ENCODE peak calls at places on chromosomes 13 and 19, in ten cellular contexts. V is activated gamma-delta T cell treated with anti-CD3 and anti-CD28 coated beads, Interleukin-2, amount 50 U/mL, for 16 hours; I is T-helper 17 cell; G is mucosa of descending colon; D is fibroblast of mammary gland; A is AG04450; Z is smooth muscle cell of the brain vasculature; Y is stimulated activated naive CD8-positive, alpha-beta T cell treated with anti-CD3 and anti-CD28 coated beads, Interleukin-15, amount 100 ng/mL, for 72 hours; X is pancreas; H is NCI-H748 treated with DMSO at 0.1 percent for 48 hours. U is an unnamed sample.

GRCh38 chr13:75771818-75772217 is 135.7 kb downstream of the LMO7 start:
- DNase-seq in V (no peak), I (no peak), G (no peak), D (peak), A (peak), Z (no peak), Y (no peak), X (no peak), H (no peak), U (peak)

GRCh38 chr13:110298566-110299321 is 8.2 kb downstream of the COL4A1 start:
- DNase-seq in V (no peak), I (no peak), G (no peak), D (no peak), A (no peak), Z (no peak), Y (peak), X (no peak), H (no peak), U (no peak)

GRCh38 chr13:94309997-94310842 is 169.3 kb downstream of the DCT start:
- DNase-seq in V (no peak), I (no peak), G (no peak), D (peak), A (peak), Z (no peak), Y (no peak), X (no peak), H (no peak), U (no peak)

GRCh38 chr19:45299719-45300118 is 23.0 kb downstream of the CKM start:
- DNase-seq in V (no peak), I (no peak), G (no peak), D (no peak), A (no peak), Z (no peak), Y (no peak), X (no peak), H (no peak), U (no peak)

GRCh38 chr19:28454083-28454482 is 758.9 kb downstream of the UQCRFS1 start:
- DNase-seq in V (no peak), I (no peak), G (no peak), D (no peak), A (no peak), Z (no peak), Y (no peak), X (no peak), H (no peak), U (no peak)

GRCh38 chr19:39223703-39224279 is 19.7 kb upstream of the SYCN start:
- DNase-seq in V (no peak), I (no peak), G (peak), D (peak), A (no peak), Z (no peak), Y (no peak), X (no peak), H (no peak), U (peak)

GRCh38 chr13:106589716-106590115 is 21.8 kb upstream of the ARGLU1 start:
- DNase-seq in V (no peak), I (no peak), G (no peak), D (peak), A (no peak), Z (peak), Y (no peak), X (no peak), H (no peak), U (no peak)

GRCh38 chr19:35153701-35154534 is 617 bp upstream of the FXYD5 start:
- DNase-seq in V (peak), I (peak), G (no peak), D (no peak), A (no peak), Z (no peak), Y (peak), X (peak), H (peak), U (peak)

GRCh38 chr19:43229315-43229714 is 23.9 kb upstream of the PSG4 start:
- DNase-seq in V (no peak), I (no peak), G (no peak), D (no peak), A (no peak), Z (no peak), Y (no peak), X (no peak), H (no peak), U (no peak)

GRCh38 chr13:26967119-26968038 is 204.2 kb downstream of the USP12 start:
- DNase-seq in V (no peak), I (no peak), G (peak), D (peak), A (peak), Z (no peak), Y (no peak), X (no peak), H (no peak), U (no peak)

GRCh38 chr19:293436-294110 is 2.4 kb upstream of the PLPP2 start:
- DNase-seq in V (no peak), I (no peak), G (no peak), D (no peak), A (no peak), Z (no peak), Y (no peak), X (no peak), H (no peak), U (no peak)

GRCh38 chr13:27679396-27679795 is 57.7 kb downstream of the POLR1D start:
- DNase-seq in V (no peak), I (no peak), G (no peak), D (no peak), A (no peak), Z (no peak), Y (no peak), X (no peak), H (no peak), U (no peak)

GRCh38 chr13:39036212-39036611 is 1.7 kb downstream of the PROSER1 start:
- DNase-seq in V (no peak), I (no peak), G (peak), D (no peak), A (no peak), Z (no peak), Y (no peak), X (no peak), H (peak), U (no peak)

GRCh38 chr19:12868540-12869112 is 12.6 kb downstream of the DNASE2 start:
- DNase-seq in V (no peak), I (no peak), G (no peak), D (no peak), A (no peak), Z (no peak), Y (no peak), X (no peak), H (no peak), U (no peak)

GRCh38 chr13:32791545-32792172 is 205.4 kb downstream of the PDS5B start:
- DNase-seq in V (peak), I (no peak), G (no peak), D (peak), A (no peak), Z (no peak), Y (peak), X (no peak), H (no peak), U (peak)

GRCh38 chr19:12788025-12788681 is 3.1 kb upstream of the JUNB start:
- DNase-seq in V (no peak), I (no peak), G (peak), D (no peak), A (no peak), Z (no peak), Y (no peak), X (peak), H (no peak), U (no peak)

GRCh38 chr13:63327584-63327983 is 1911.9 kb upstream of the PCDH20 start:
- DNase-seq in V (no peak), I (no peak), G (no peak), D (no peak), A (no peak), Z (no peak), Y (no peak), X (no peak), H (no peak), U (no peak)

U was measured in A549.